ENCODE peak calls at places on chromosomes 6 and 20, in four cellular contexts. M is activated T-cell treated with anti-CD3 and anti-CD28 coated beads, Interleukin-2, amount 50 U/mL, for 72 hours; C is stimulated activated effector memory CD8-positive, alpha-beta T cell treated with anti-CD3 and anti-CD28 coated beads, Interleukin-12 subunit alpha, Interleukin-12 subunit beta, amount 100 ng/mL, for 72 hours; E is Calu3. W is an unnamed sample.

GRCh38 chr6:29926795-29927427 is 15.4 kb upstream of the HLA-A start:
- DNase-seq in M (peak; percentile 87), C (peak; percentile 87), E (peak; percentile 50), W (peak; percentile 62)

GRCh38 chr6:170253226-170253909 is 37.5 kb downstream of the DLL1 start:
- DNase-seq in M (no peak), C (no peak), E (no peak), W (no peak)

GRCh38 chr20:33781133-33781532 is 30.0 kb upstream of the CHMP4B start:
- DNase-seq in M (no peak), C (no peak), E (no peak), W (no peak)

GRCh38 chr20:44253528-44253927 is 6.4 kb downstream of the GDAP1L1 start:
- DNase-seq in M (no peak), C (no peak), E (peak; percentile 23), W (no peak)

GRCh38 chr6:134739299-134740090 is 210.4 kb downstream of the ALDH8A1 start:
- DNase-seq in M (no peak), C (no peak), E (no peak), W (no peak)

GRCh38 chr20:46358336-46359058 is 47.9 kb downstream of the ELMO2 start:
- DNase-seq in M (no peak), C (no peak), E (no peak), W (no peak)

GRCh38 chr6:85298553-85298952 is 151.3 kb upstream of the NT5E start:
- DNase-seq in M (no peak), C (no peak), E (no peak), W (no peak)

GRCh38 chr6:90413867-90414266 is 117.2 kb upstream of the BACH2 start:
- DNase-seq in M (peak; percentile 69), C (peak; percentile 82), E (no peak), W (peak; percentile 43)

GRCh38 chr6:161668665-161669064 is 394.8 kb upstream of the AGPAT4 start:
- DNase-seq in M (no peak), C (no peak), E (no peak), W (no peak)

GRCh38 chr20:49286689-49287551 is 9.1 kb upstream of the ZNFX1 start:
- DNase-seq in M (no peak), C (no peak), E (peak; percentile 62), W (no peak)

GRCh38 chr6:145194389-145194788 is 540.9 kb downstream of the EPM2A start:
- DNase-seq in M (no peak), C (no peak), E (no peak), W (no peak)

GRCh38 chr20:54355631-54356280 is 119.6 kb upstream of the DOK5 start:
- DNase-seq in M (no peak), C (no peak), E (no peak), W (no peak)

GRCh38 chr6:164063346-164063745 is 648.8 kb downstream of the QKI start:
- DNase-seq in M (no peak), C (no peak), E (no peak), W (no peak)

GRCh38 chr6:90354961-90355360 is 58.3 kb upstream of the BACH2 start:
- DNase-seq in M (no peak), C (peak; percentile 6), E (no peak), W (no peak)

GRCh38 chr20:21613512-21613911 is 92.0 kb upstream of the PAX1 start:
- DNase-seq in M (no peak), C (no peak), E (peak; percentile 0), W (no peak)

GRCh38 chr6:72738091-72738490 is 116.2 kb downstream of the KCNQ5 start:
- DNase-seq in M (no peak), C (no peak), E (no peak), W (no peak)

GRCh38 chr6:157358287-157358686 is 22.7 kb upstream of the ZDHHC14 start:
- DNase-seq in M (no peak), C (no peak), E (no peak), W (peak; percentile 49)

GRCh38 chr6:163806761-163807499 is 392.4 kb downstream of the QKI start:
- DNase-seq in M (no peak), C (no peak), E (no peak), W (no peak)

GRCh38 chr20:42721923-42722322 is 467.8 kb downstream of the PTPRT start:
- DNase-seq in M (no peak), C (no peak), E (no peak), W (no peak)

GRCh38 chr6:99613398-99613704 is 6.7 kb downstream of the PRDM13 start:
- DNase-seq in M (peak; percentile 66), C (no peak), E (peak; percentile 67), W (no peak)

GRCh38 chr6:17577059-17577458 is 23.0 kb upstream of the FAM8A1 start:
- DNase-seq in M (no peak), C (no peak), E (no peak), W (no peak)

GRCh38 chr6:125067552-125067951 is 86.0 kb upstream of the TPD52L1 start:
- DNase-seq in M (no peak), C (no peak), E (no peak), W (no peak)

GRCh38 chr20:47773381-47773786 is 11.9 kb downstream of the SULF2 start:
- DNase-seq in M (no peak), C (no peak), E (peak; percentile 73), W (no peak)

GRCh38 chr20:44084891-44085290 is 102.1 kb downstream of the JPH2 start:
- DNase-seq in M (no peak), C (no peak), E (no peak), W (no peak)

GRCh38 chr20:14401479-14402138 is 64.2 kb upstream of the FLRT3 start:
- DNase-seq in M (no peak), C (no peak), E (no peak), W (no peak)

GRCh38 chr20:23875606-23876237 is 3.8 kb downstream of the CST5 start:
- DNase-seq in M (no peak), C (no peak), E (no peak), W (no peak)

W was measured in Ammon's horn.